ENCODE peak calls at places on chromosome 2, in six cellular contexts. G is neuronal stem cell, Q is H1, O is mesenchymal stem cell, H is IMR-90, V is H9. D is an unnamed sample.
A peak's percentile ranks its signal among the peaks of the same experiment; 100 is the strongest.

GRCh38 chr2:196170681-196171247 is 614 bp downstream of the STK17B start:
- DNase-seq in G (peak; percentile 17), Q (no peak), O (peak; percentile 68), H (peak; percentile 60), V (peak; percentile 29), D (peak; percentile 85)

GRCh38 chr2:59910176-59910575 is 643.3 kb downstream of the BCL11A start:
- DNase-seq in G (no peak), Q (no peak), O (no peak), H (no peak), V (no peak), D (no peak)

GRCh38 chr2:237199577-237199976 is 113.9 kb downstream of the COPS8 start:
- DNase-seq in G (no peak), Q (no peak), O (no peak), H (no peak), V (peak; percentile 48), D (no peak)

GRCh38 chr2:189350515-189351209 is 90.6 kb upstream of the WDR75 start:
- DNase-seq in G (no peak), Q (no peak), O (peak; percentile 88), H (peak; percentile 88), V (no peak), D (no peak)

GRCh38 chr2:196987654-196988364 is 61.3 kb upstream of the PGAP1 start:
- DNase-seq in G (no peak), Q (no peak), O (peak; percentile 98), H (peak; percentile 98), V (no peak), D (peak; percentile 82)

GRCh38 chr2:99822487-99823218 is 319.7 kb downstream of the AFF3 start:
- DNase-seq in G (peak; percentile 12), Q (peak; percentile 19), O (no peak), H (no peak), V (peak; percentile 39), D (no peak)

GRCh38 chr2:231110551-231110950 is 14.3 kb downstream of the HTR2B start:
- DNase-seq in G (no peak), Q (no peak), O (peak; percentile 58), H (peak; percentile 60), V (no peak), D (no peak)

GRCh38 chr2:227828385-227828990 is 14.8 kb downstream of the CCL20 start:
- DNase-seq in G (no peak), Q (no peak), O (no peak), H (no peak), V (no peak), D (no peak)

GRCh38 chr2:19362652-19363473 is 4.4 kb upstream of the OSR1 start:
- DNase-seq in G (peak; percentile 73), Q (no peak), O (peak; percentile 79), H (peak; percentile 86), V (peak; percentile 70), D (peak; percentile 60)

GRCh38 chr2:78201064-78201575 is 678.9 kb upstream of the LRRTM4 start:
- DNase-seq in G (no peak), Q (no peak), O (no peak), H (no peak), V (no peak), D (no peak)

GRCh38 chr2:67311536-67311935 is 85.6 kb upstream of the ETAA1 start:
- DNase-seq in G (no peak), Q (no peak), O (peak; percentile 74), H (peak; percentile 89), V (no peak), D (peak; percentile 14)

GRCh38 chr2:160199683-160200389 is at the start of gene ITGB6:
- DNase-seq in G (no peak), Q (no peak), O (no peak), H (no peak), V (no peak), D (no peak)

GRCh38 chr2:140275427-140275826 is 1495.2 kb upstream of the NXPH2 start:
- DNase-seq in G (no peak), Q (no peak), O (no peak), H (no peak), V (no peak), D (peak; percentile 3)

GRCh38 chr2:11753452-11753885 is 7.0 kb downstream of the LPIN1 start:
- DNase-seq in G (no peak), Q (no peak), O (peak; percentile 22), H (no peak), V (no peak), D (no peak)

GRCh38 chr2:230765611-230766300 is 53.1 kb downstream of the CAB39 start:
- DNase-seq in G (no peak), Q (no peak), O (no peak), H (no peak), V (no peak), D (peak; percentile 58)

GRCh38 chr2:201135396-201135795 is 19.4 kb downstream of the CFLAR start:
- DNase-seq in G (no peak), Q (no peak), O (no peak), H (no peak), V (no peak), D (no peak)

GRCh38 chr2:90207454-90208058 is 1516.1 kb downstream of the RPIA start:
- DNase-seq in G (no peak), Q (no peak), O (no peak), H (no peak), V (no peak), D (no peak)

GRCh38 chr2:55585451-55586079 is 31.9 kb downstream of the PPP4R3B start:
- DNase-seq in G (no peak), Q (no peak), O (peak; percentile 61), H (peak; percentile 80), V (no peak), D (peak; percentile 5)

GRCh38 chr2:53104263-53104662 is 663.3 kb upstream of the CHAC2 start:
- DNase-seq in G (peak; percentile 31), Q (peak; percentile 7), O (peak; percentile 25), H (peak; percentile 73), V (no peak), D (no peak)

GRCh38 chr2:71941731-71942575 is 205.7 kb downstream of the CYP26B1 start:
- DNase-seq in G (no peak), Q (no peak), O (no peak), H (no peak), V (peak; percentile 8), D (no peak)

GRCh38 chr2:197266477-197266876 is 44.1 kb downstream of the ANKRD44 start:
- DNase-seq in G (no peak), Q (no peak), O (no peak), H (no peak), V (no peak), D (no peak)

GRCh38 chr2:64524604-64525322 is 635 bp downstream of the AFTPH start:
- DNase-seq in G (no peak), Q (no peak), O (peak; percentile 54), H (peak; percentile 7), V (peak; percentile 48), D (peak; percentile 69)

GRCh38 chr2:64522843-64523428 is 1.2 kb upstream of the AFTPH start:
- DNase-seq in G (peak; percentile 63), Q (no peak), O (peak; percentile 84), H (peak; percentile 87), V (no peak), D (peak; percentile 80)

GRCh38 chr2:64526034-64526433 is 1.9 kb downstream of the AFTPH start:
- DNase-seq in G (no peak), Q (no peak), O (no peak), H (no peak), V (no peak), D (no peak)

GRCh38 chr2:64525323-64525625 is 1.1 kb downstream of the AFTPH start:
- DNase-seq in G (no peak), Q (no peak), O (peak; percentile 57), H (peak; percentile 16), V (no peak), D (no peak)

GRCh38 chr2:64523667-64524603 is at the start of gene AFTPH:
- DNase-seq in G (peak; percentile 96), Q (peak; percentile 98), O (peak; percentile 99), H (peak; percentile 98), V (peak; percentile 100), D (peak; percentile 100)
- H3K23ac ChIP-seq in G (peak within 1 kb of the TSS; percentile 89), Q (no peak within 1 kb of the TSS), O (no peak within 1 kb of the TSS), H (peak within 1 kb of the TSS; percentile 44), V (no peak within 1 kb of the TSS), D (no peak within 1 kb of the TSS)

GRCh38 chr2:221448086-221448856 is 123.8 kb downstream of the EPHA4 start:
- DNase-seq in G (no peak), Q (no peak), O (no peak), H (no peak), V (no peak), D (no peak)
- H3K14ac ChIP-seq in G (no peak overlapping the region), Q (no peak overlapping the region), O (no peak overlapping the region), H (no peak overlapping the region), V (no peak overlapping the region), D (no peak overlapping the region)

GRCh38 chr2:152925540-152926448 is 207.4 kb downstream of the ARL6IP6 start:
- DNase-seq in G (peak; percentile 80), Q (peak; percentile 49), O (peak; percentile 48), H (no peak), V (peak; percentile 91), D (peak; percentile 60)

GRCh38 chr2:152924722-152925121 is 206.3 kb downstream of the ARL6IP6 start:
- DNase-seq in G (no peak), Q (no peak), O (no peak), H (no peak), V (no peak), D (no peak)

GRCh38 chr2:152924219-152924618 is 205.8 kb downstream of the ARL6IP6 start:
- DNase-seq in G (no peak), Q (no peak), O (no peak), H (no peak), V (no peak), D (no peak)

DNA sequence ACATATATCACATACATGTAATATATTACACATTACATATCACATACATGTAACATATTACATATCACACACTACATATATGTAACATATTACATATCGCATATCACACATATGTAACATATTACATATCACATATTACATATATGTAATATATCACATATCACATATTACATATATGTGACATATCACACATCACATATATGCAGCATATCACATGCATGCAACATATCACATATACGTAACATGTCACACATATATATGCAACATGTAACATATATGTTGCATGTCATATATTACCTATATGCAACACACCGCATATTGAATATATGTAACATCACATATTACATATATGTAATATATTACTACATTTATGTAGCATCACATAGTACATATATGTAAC is 211.2 kb downstream of the ARL6IP6 start:
- DNase-seq in G (no peak), Q (no peak), O (no peak), H (no peak), V (no peak), D (no peak)
- H3K9ac ChIP-seq in G (no peak overlapping the region), Q (no peak overlapping the region), O (no peak overlapping the region), H (no peak overlapping the region), V (no peak overlapping the region), D (no peak overlapping the region)

GRCh38 chr2:240568678-240569522 is 616 bp downstream of the RNPEPL1 start:
- DNase-seq in G (no peak), Q (no peak), O (peak; percentile 60), H (peak; percentile 64), V (no peak), D (no peak)

GRCh38 chr2:240566203-240567136 is 1.8 kb upstream of the RNPEPL1 start:
- DNase-seq in G (peak; percentile 73), Q (no peak), O (peak; percentile 81), H (peak; percentile 70), V (peak; percentile 84), D (peak; percentile 83)

GRCh38 chr2:240567872-240568677 is at the start of gene RNPEPL1:
- DNase-seq in G (no peak), Q (no peak), O (peak; percentile 42), H (no peak), V (no peak), D (peak; percentile 65)

GRCh38 chr2:240565267-240566202 is 2.7 kb upstream of the RNPEPL1 start:
- DNase-seq in G (no peak), Q (no peak), O (peak; percentile 92), H (peak; percentile 57), V (peak; percentile 22), D (peak; percentile 93)

GRCh38 chr2:240567137-240567871 is 980 bp upstream of the RNPEPL1 start:
- DNase-seq in G (no peak), Q (no peak), O (peak; percentile 33), H (no peak), V (no peak), D (no peak)
- H3K23ac ChIP-seq in G (peak overlapping the region; percentile 93), Q (no peak overlapping the region), O (no peak overlapping the region), H (peak overlapping the region; percentile 92), V (no peak overlapping the region), D (no peak overlapping the region)

D was measured in trophoblast cell.